ENCODE peak calls at places on chromosome 21, in ten cellular contexts. B is type B pancreatic cell, K is lower leg skin, M is GM10248, A is fibroblast of mammary gland, L is OCI-LY7, O is astrocyte of the spinal cord, C is IMR-90, P is choroid plexus epithelial cell, U is endothelial cell. V is an unnamed sample.

GRCh38 chr21:36718951-36719501 is 20.1 kb downstream of the SIM2 start:
- DNase-seq in L (no peak), M (no peak), A (no peak), P (no peak), K (no peak), O (no peak), U (no peak), C (no peak), B (no peak), V (no peak)

GRCh38 chr21:29332461-29333354 is 34.0 kb downstream of the BACH1 start:
- DNase-seq in C (peak), L (no peak), U (no peak), P (peak), A (peak), O (peak), M (no peak), B (no peak), K (no peak), V (no peak)

GRCh38 chr21:16589046-16589445 is 859.3 kb downstream of the USP25 start:
- DNase-seq in K (no peak), O (no peak), U (no peak), B (no peak), C (no peak), L (no peak), A (peak), P (no peak), M (no peak), V (no peak)

GRCh38 chr21:27681841-27682240 is 715.0 kb upstream of the ADAMTS5 start:
- DNase-seq in B (no peak), K (no peak), C (peak), P (peak), O (peak), U (no peak), L (no peak), M (no peak), A (peak), V (no peak)

GRCh38 chr21:43267391-43268085 is 98.7 kb downstream of the CRYAA start:
- DNase-seq in U (no peak), K (no peak), A (no peak), M (no peak), O (no peak), L (no peak), C (no peak), P (no peak), B (no peak), V (no peak)

GRCh38 chr21:9730866-9731265 is 790.5 kb upstream of the TPTE start:
- DNase-seq in P (no peak), U (no peak), L (no peak), B (no peak), A (no peak), C (no peak), K (no peak), M (no peak), O (no peak), V (no peak)

GRCh38 chr21:35333831-35334593 is 284.9 kb upstream of the RUNX1 start:
- DNase-seq in M (no peak), A (no peak), O (no peak), U (no peak), C (no peak), L (no peak), B (no peak), P (no peak), K (no peak), V (no peak)

GRCh38 chr21:30102881-30103280 is 63.7 kb downstream of the CLDN17 start:
- DNase-seq in L (no peak), K (no peak), A (no peak), C (no peak), U (no peak), O (no peak), P (no peak), M (no peak), B (no peak), V (no peak)

GRCh38 chr21:28872218-28872617 is 120.5 kb downstream of the LTN1 start:
- DNase-seq in U (no peak), M (no peak), C (no peak), L (no peak), O (no peak), B (no peak), P (no peak), A (peak), K (no peak), V (no peak)

GRCh38 chr21:30984897-30985296 is 53.4 kb downstream of the KRTAP19-8 start:
- DNase-seq in A (no peak), B (no peak), M (no peak), O (no peak), U (no peak), C (no peak), K (no peak), L (no peak), P (no peak), V (no peak)

GRCh38 chr21:43957629-43958362 is 54.3 kb upstream of the TRAPPC10 start:
- DNase-seq in P (no peak), U (no peak), M (peak), O (no peak), L (no peak), B (peak), A (no peak), K (no peak), C (no peak), V (peak)

GRCh38 chr21:38524168-38525153 is 26.2 kb upstream of the ERG start:
- DNase-seq in O (no peak), L (no peak), M (no peak), K (no peak), U (no peak), A (no peak), P (no peak), C (no peak), B (no peak), V (no peak)

GRCh38 chr21:21163904-21164303 is 165.7 kb downstream of the NCAM2 start:
- DNase-seq in C (peak), A (peak), L (peak), K (no peak), M (peak), O (peak), B (no peak), U (peak), P (peak), V (peak)
- TF ChIP-seq CTCF in C (peak), A (peak), L (peak), K (no peak), M (peak), O (peak), B (peak), U (peak), P (peak), V (peak)

GRCh38 chr21:33386222-33386784 is 16.9 kb upstream of the IFNGR2 start:
- DNase-seq in P (no peak), U (peak), B (no peak), A (no peak), M (no peak), K (no peak), O (no peak), C (no peak), L (peak), V (no peak)
- TF ChIP-seq CTCF in P (peak), U (no peak), B (peak), A (peak), M (no peak), K (no peak), O (peak), C (peak), L (peak), V (no peak)

DNA sequence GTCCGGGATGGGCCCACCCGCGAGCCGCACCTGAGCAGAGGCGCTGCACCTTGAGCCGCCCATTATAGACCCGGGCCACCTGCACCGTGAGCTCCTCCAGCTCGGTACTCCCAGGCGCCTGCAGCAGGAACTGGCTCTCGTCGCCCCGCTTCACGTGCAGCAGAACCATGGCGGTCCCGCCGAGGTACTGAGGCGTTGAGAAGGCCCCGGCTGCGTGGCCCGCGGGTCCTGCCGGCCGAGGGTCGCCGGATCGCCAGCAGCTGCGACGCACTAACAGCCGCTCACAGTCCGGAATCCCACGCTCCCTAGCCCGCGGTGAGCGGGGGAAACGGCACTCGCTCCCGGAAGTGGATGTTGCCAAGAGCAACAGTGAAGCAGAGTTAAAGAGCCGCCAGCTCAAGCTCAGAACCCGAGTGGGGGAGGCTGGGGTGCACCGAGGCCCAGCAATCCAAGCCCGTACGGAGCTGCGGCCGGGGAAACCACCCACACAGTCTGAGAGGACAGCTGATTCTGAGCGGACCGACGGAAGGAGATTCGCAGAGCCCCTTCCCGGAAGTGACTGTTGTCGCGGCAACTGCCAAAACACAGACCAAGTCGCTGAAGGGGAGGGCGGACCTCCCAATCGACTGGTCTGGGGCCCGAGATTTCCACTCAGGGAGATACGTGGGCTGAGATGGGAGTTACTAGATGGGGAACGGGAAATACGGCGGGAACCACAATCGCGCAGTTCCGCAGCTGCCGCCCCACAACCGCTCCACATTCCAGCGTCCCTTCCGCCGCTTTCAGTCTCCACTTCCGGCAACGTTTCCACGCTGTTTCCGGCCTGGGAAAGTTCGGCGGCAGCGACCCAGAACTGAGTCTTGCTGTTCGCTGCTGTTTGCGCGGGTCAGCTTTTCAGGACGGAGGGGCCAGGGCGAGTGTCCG is at the start of gene CFAP298:
- DNase-seq in O (peak), A (peak), P (peak), B (peak), C (peak), K (peak), U (peak), L (peak), M (peak), V (peak)
- TF ChIP-seq CTCF in O (no peak), A (no peak), P (no peak), B (no peak), C (no peak), K (no peak), U (no peak), L (no peak), M (no peak), V (no peak)

DNA sequence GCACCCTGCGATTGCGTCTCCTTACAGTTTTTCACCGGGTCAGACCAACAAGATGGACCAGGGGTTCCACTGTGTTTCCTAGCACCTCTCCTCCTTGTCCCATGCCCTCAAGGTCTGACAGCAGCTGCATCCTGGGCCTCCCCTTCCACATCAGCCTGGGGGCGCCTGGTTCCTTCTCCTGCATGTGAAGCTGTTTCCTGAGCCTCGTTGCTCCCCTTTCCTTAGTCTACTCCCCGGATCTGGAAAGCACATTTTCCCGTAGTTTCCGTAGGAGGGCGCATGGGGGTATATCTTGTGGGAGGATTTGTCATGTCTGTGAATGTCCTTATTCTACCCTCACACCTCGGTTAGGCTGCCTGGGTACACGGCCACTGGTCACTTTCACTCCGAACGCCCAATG is 6.1 kb downstream of the PRDM15 start:
- DNase-seq in A (no peak), M (no peak), C (no peak), K (no peak), L (no peak), U (no peak), P (no peak), B (no peak), O (no peak), V (no peak)
- TF ChIP-seq CTCF in A (no peak), M (no peak), C (no peak), K (no peak), L (no peak), U (no peak), P (no peak), B (no peak), O (no peak), V (no peak)

GRCh38 chr21:14862794-14863720 is 201.7 kb downstream of the NRIP1 start:
- DNase-seq in U (peak), L (peak), P (peak), B (no peak), A (peak), K (no peak), M (no peak), C (peak), O (peak), V (no peak)
- TF ChIP-seq CTCF in U (peak), L (peak), P (peak), B (peak), A (peak), K (no peak), M (no peak), C (peak), O (peak), V (peak)

DNA sequence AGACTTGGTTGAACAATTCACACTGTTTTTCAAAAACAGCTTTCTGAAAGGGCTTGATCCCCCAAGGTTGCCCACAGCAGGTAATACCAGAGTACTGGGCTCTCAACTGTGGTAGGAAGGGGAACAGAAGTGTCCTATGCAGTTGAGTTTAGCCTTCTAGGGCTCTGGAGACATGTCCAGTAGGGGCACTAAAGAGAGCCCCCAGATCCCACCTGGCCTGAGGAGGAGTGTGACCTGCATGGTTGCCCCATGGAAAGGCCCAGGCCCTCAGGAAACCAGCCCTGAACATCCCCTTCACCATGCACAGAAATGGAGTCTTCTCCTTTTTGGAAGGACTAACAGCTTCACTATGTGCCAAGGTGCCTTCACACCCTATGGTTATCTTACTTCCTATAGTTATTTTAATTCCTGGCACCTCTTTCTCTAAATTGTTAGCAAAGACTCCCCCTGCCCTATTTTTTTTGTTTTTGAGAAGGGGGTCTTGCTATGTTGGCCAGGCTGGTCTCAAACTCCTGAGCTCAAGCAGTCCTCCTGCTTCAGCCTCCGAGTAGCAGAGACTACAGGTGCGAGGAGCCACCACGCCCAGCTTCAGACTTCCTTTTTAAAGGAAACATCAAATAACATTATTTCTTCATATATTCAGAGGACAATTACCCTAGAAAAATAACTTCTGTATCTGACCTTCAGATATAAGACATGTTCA is 16.8 kb upstream of the LSS start:
- DNase-seq in A (no peak), B (no peak), P (no peak), L (no peak), U (no peak), K (no peak), C (no peak), O (no peak), M (no peak), V (no peak)
- TF ChIP-seq CTCF in A (no peak), B (no peak), P (peak), L (no peak), U (no peak), K (no peak), C (no peak), O (peak), M (no peak), V (no peak)

GRCh38 chr21:34073749-34074282 is 438 bp downstream of the MRPS6 start:
- DNase-seq in L (peak), K (peak), A (no peak), O (no peak), M (peak), C (no peak), B (peak), P (no peak), U (peak), V (peak)

GRCh38 chr21:34075760-34076159 is 2.4 kb downstream of the MRPS6 start:
- DNase-seq in U (no peak), C (no peak), B (no peak), M (no peak), L (no peak), O (no peak), A (no peak), K (no peak), P (peak), V (no peak)

GRCh38 chr21:34073032-34073748 is at the start of the genes MRPS6 and SLC5A3:
- DNase-seq in L (peak), P (peak), B (peak), M (peak), O (peak), K (peak), C (peak), A (peak), U (peak), V (peak)

GRCh38 chr21:34075099-34075425 is 1.7 kb downstream of the MRPS6 start:
- DNase-seq in C (no peak), P (no peak), K (no peak), O (no peak), M (no peak), L (no peak), U (no peak), A (no peak), B (no peak), V (no peak)

DNA sequence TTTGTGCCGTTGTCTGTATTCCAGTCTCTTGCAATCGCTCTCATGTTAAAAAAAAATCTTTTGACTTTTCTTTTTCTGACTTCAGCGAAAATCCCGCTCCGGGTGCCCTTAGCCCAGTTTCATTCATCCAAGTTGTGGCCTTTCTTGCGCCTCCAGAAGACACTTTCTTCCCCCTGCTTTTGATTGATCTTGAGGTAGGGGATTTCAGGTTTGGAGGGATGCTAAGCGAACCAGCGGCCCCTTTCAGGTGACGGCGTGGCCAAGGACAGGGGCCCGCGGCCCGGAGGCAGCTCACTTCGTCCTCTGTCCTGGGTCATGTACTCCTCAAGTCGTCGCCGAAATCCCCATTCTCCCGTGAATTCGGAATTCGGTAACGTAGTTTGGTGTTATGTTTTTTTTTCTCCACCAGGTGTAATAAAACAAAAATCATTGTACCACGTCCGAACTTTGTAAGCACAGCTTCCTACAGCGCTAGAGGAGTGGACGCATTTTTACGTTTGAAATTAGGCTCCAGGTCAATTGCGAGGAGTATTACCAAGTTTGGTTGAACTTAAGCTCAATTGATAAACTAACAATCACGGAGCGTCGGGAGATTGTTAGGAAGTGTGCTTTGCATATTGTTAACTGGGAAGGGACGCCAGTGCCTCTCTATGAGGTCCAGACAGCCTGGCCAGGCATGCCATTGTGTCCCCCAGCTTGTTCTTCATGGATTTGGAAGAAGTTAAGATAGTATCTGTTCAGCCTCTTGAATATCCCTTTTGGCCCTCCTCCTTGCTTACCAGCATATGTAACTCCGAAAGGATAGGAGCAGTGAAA is 1.1 kb downstream of the MRPS6 start:
- DNase-seq in O (no peak), C (no peak), K (no peak), P (no peak), M (no peak), U (peak), A (no peak), B (no peak), L (peak), V (no peak)
- TF ChIP-seq CTCF in O (no peak), C (no peak), K (no peak), P (no peak), M (no peak), U (no peak), A (no peak), B (peak), L (no peak), V (no peak)

GRCh38 chr21:45011911-45012660 is 62.3 kb upstream of the ADARB1 start:
- DNase-seq in B (no peak), K (no peak), M (no peak), L (no peak), P (peak), C (peak), O (peak), U (peak), A (peak), V (no peak)
- TF ChIP-seq CTCF in B (peak), K (no peak), M (no peak), L (no peak), P (peak), C (no peak), O (no peak), U (no peak), A (no peak), V (no peak)

GRCh38 chr21:33478858-33479678 is 706 bp downstream of the TMEM50B start:
- DNase-seq in M (peak), L (peak), O (peak), B (peak), A (peak), U (peak), P (peak), C (peak), K (peak), V (peak)
- TF ChIP-seq CTCF in M (no peak), L (peak), O (no peak), B (peak), A (no peak), U (no peak), P (no peak), C (no peak), K (no peak), V (peak)

V was measured in GM20000.